ENCODE peak calls at places on chromosomes 11 and 22, in nine cellular contexts. One of them, this sample, is unnamed.

GRCh38 chr22:23073506-23074229 is 3.3 kb downstream of the GNAZ start:
- DNase-seq in RWPE2: peak
- DNase-seq in small intestine: no peak
- DNase-seq in GM23338: no peak
- DNase-seq in endothelial cell of umbilical vein: no peak
- DNase-seq in cardiac muscle cell: no peak
- DNase-seq in lower leg skin: no peak
- DNase-seq in fibroblast of villous mesenchyme: no peak
- DNase-seq in psoas muscle: peak
- DNase-seq in this sample: no peak

GRCh38 chr22:41732096-41732772 is 32.9 kb downstream of the MEI1 start:
- DNase-seq in fibroblast of villous mesenchyme: no peak
- DNase-seq in GM23338: no peak
- DNase-seq in small intestine: no peak
- DNase-seq in cardiac muscle cell: no peak
- DNase-seq in lower leg skin: no peak
- DNase-seq in RWPE2: no peak
- DNase-seq in psoas muscle: no peak
- DNase-seq in endothelial cell of umbilical vein: no peak
- DNase-seq in this sample: no peak

GRCh38 chr11:93903989-93904388 is 53.6 kb upstream of the VSTM5 start:
- DNase-seq in small intestine: no peak
- DNase-seq in GM23338: peak
- DNase-seq in psoas muscle: no peak
- DNase-seq in RWPE2: no peak
- DNase-seq in fibroblast of villous mesenchyme: no peak
- DNase-seq in endothelial cell of umbilical vein: no peak
- DNase-seq in lower leg skin: no peak
- DNase-seq in cardiac muscle cell: no peak
- DNase-seq in this sample: no peak

GRCh38 chr22:19806213-19807160 is 45.9 kb downstream of the TBX1 start:
- DNase-seq in cardiac muscle cell: no peak
- DNase-seq in lower leg skin: peak
- DNase-seq in endothelial cell of umbilical vein: peak
- DNase-seq in GM23338: no peak
- DNase-seq in fibroblast of villous mesenchyme: no peak
- DNase-seq in RWPE2: peak
- DNase-seq in psoas muscle: no peak
- DNase-seq in small intestine: peak
- DNase-seq in this sample: no peak

GRCh38 chr11:14089690-14090462 is 127.4 kb downstream of the SPON1 start:
- DNase-seq in RWPE2: no peak
- DNase-seq in small intestine: no peak
- DNase-seq in cardiac muscle cell: no peak
- DNase-seq in GM23338: no peak
- DNase-seq in psoas muscle: no peak
- DNase-seq in fibroblast of villous mesenchyme: no peak
- DNase-seq in lower leg skin: no peak
- DNase-seq in endothelial cell of umbilical vein: no peak
- DNase-seq in this sample: no peak

GRCh38 chr22:33049125-33049729 is 9.0 kb downstream of the SYN3 start:
- DNase-seq in small intestine: peak
- DNase-seq in psoas muscle: peak
- DNase-seq in endothelial cell of umbilical vein: peak
- DNase-seq in cardiac muscle cell: peak
- DNase-seq in GM23338: peak
- DNase-seq in lower leg skin: peak
- DNase-seq in fibroblast of villous mesenchyme: peak
- DNase-seq in RWPE2: no peak
- DNase-seq in this sample: no peak

GRCh38 chr11:62137881-62138629 is 14.2 kb downstream of the INCENP start:
- DNase-seq in psoas muscle: no peak
- DNase-seq in GM23338: no peak
- DNase-seq in lower leg skin: no peak
- DNase-seq in cardiac muscle cell: no peak
- DNase-seq in small intestine: no peak
- DNase-seq in fibroblast of villous mesenchyme: no peak
- DNase-seq in endothelial cell of umbilical vein: no peak
- DNase-seq in RWPE2: no peak
- DNase-seq in this sample: no peak

GRCh38 chr22:22706253-22706940 is 62.0 kb downstream of the GGTLC2 start:
- DNase-seq in fibroblast of villous mesenchyme: no peak
- DNase-seq in small intestine: no peak
- DNase-seq in GM23338: no peak
- DNase-seq in RWPE2: no peak
- DNase-seq in endothelial cell of umbilical vein: no peak
- DNase-seq in cardiac muscle cell: no peak
- DNase-seq in psoas muscle: no peak
- DNase-seq in lower leg skin: no peak
- DNase-seq in this sample: no peak

GRCh38 chr11:110377451-110377850 is 52.3 kb upstream of the FDX1 start:
- DNase-seq in psoas muscle: no peak
- DNase-seq in fibroblast of villous mesenchyme: no peak
- DNase-seq in lower leg skin: no peak
- DNase-seq in RWPE2: no peak
- DNase-seq in cardiac muscle cell: no peak
- DNase-seq in endothelial cell of umbilical vein: no peak
- DNase-seq in small intestine: no peak
- DNase-seq in GM23338: no peak
- DNase-seq in this sample: no peak

GRCh38 chr22:21778705-21779363 is 43.2 kb upstream of the YPEL1 start:
- DNase-seq in cardiac muscle cell: no peak
- DNase-seq in fibroblast of villous mesenchyme: peak
- DNase-seq in lower leg skin: no peak
- DNase-seq in endothelial cell of umbilical vein: no peak
- DNase-seq in psoas muscle: no peak
- DNase-seq in GM23338: no peak
- DNase-seq in RWPE2: no peak
- DNase-seq in small intestine: no peak
- DNase-seq in this sample: no peak

GRCh38 chr11:72703281-72704008 is 29.2 kb upstream of the PDE2A start:
- DNase-seq in lower leg skin: no peak
- DNase-seq in endothelial cell of umbilical vein: no peak
- DNase-seq in psoas muscle: peak
- DNase-seq in small intestine: no peak
- DNase-seq in RWPE2: no peak
- DNase-seq in cardiac muscle cell: no peak
- DNase-seq in fibroblast of villous mesenchyme: peak
- DNase-seq in GM23338: no peak
- DNase-seq in this sample: peak

GRCh38 chr11:127202105-127202504 is 201.5 kb upstream of the KIRREL3 start:
- DNase-seq in fibroblast of villous mesenchyme: no peak
- DNase-seq in RWPE2: no peak
- DNase-seq in endothelial cell of umbilical vein: no peak
- DNase-seq in lower leg skin: no peak
- DNase-seq in small intestine: no peak
- DNase-seq in cardiac muscle cell: no peak
- DNase-seq in GM23338: no peak
- DNase-seq in psoas muscle: no peak
- DNase-seq in this sample: no peak

GRCh38 chr11:114132427-114132826 is 72.9 kb downstream of the ZBTB16 start:
- DNase-seq in RWPE2: no peak
- DNase-seq in lower leg skin: no peak
- DNase-seq in endothelial cell of umbilical vein: no peak
- DNase-seq in GM23338: no peak
- DNase-seq in cardiac muscle cell: no peak
- DNase-seq in small intestine: no peak
- DNase-seq in psoas muscle: no peak
- DNase-seq in fibroblast of villous mesenchyme: no peak
- DNase-seq in this sample: no peak
- H3K4me3 ChIP-seq in RWPE2: no peak
- H3K4me3 ChIP-seq in lower leg skin: no peak
- H3K4me3 ChIP-seq in endothelial cell of umbilical vein: no peak
- H3K4me3 ChIP-seq in GM23338: no peak
- H3K4me3 ChIP-seq in cardiac muscle cell: no peak
- H3K4me3 ChIP-seq in small intestine: no peak
- H3K4me3 ChIP-seq in psoas muscle: peak
- H3K4me3 ChIP-seq in fibroblast of villous mesenchyme: no peak
- H3K4me3 ChIP-seq in this sample: peak

GRCh38 chr22:45534339-45535192 is 31.9 kb downstream of the FBLN1 start:
- DNase-seq in RWPE2: no peak
- DNase-seq in psoas muscle: no peak
- DNase-seq in cardiac muscle cell: no peak
- DNase-seq in GM23338: no peak
- DNase-seq in small intestine: no peak
- DNase-seq in lower leg skin: no peak
- DNase-seq in endothelial cell of umbilical vein: no peak
- DNase-seq in fibroblast of villous mesenchyme: peak
- DNase-seq in this sample: no peak

GRCh38 chr22:45540122-45540521 is 37.4 kb downstream of the FBLN1 start:
- DNase-seq in psoas muscle: no peak
- DNase-seq in fibroblast of villous mesenchyme: peak
- DNase-seq in cardiac muscle cell: no peak
- DNase-seq in GM23338: no peak
- DNase-seq in lower leg skin: no peak
- DNase-seq in RWPE2: no peak
- DNase-seq in endothelial cell of umbilical vein: no peak
- DNase-seq in small intestine: no peak
- DNase-seq in this sample: no peak

GRCh38 chr22:45538284-45538683 is 35.6 kb downstream of the FBLN1 start:
- DNase-seq in psoas muscle: no peak
- DNase-seq in GM23338: no peak
- DNase-seq in cardiac muscle cell: no peak
- DNase-seq in fibroblast of villous mesenchyme: no peak
- DNase-seq in endothelial cell of umbilical vein: no peak
- DNase-seq in lower leg skin: no peak
- DNase-seq in RWPE2: no peak
- DNase-seq in small intestine: no peak
- DNase-seq in this sample: peak

GRCh38 chr22:45535400-45535799 is 32.7 kb downstream of the FBLN1 start:
- DNase-seq in GM23338: no peak
- DNase-seq in psoas muscle: no peak
- DNase-seq in fibroblast of villous mesenchyme: peak
- DNase-seq in lower leg skin: no peak
- DNase-seq in endothelial cell of umbilical vein: no peak
- DNase-seq in RWPE2: no peak
- DNase-seq in small intestine: no peak
- DNase-seq in cardiac muscle cell: no peak
- DNase-seq in this sample: no peak

DNA sequence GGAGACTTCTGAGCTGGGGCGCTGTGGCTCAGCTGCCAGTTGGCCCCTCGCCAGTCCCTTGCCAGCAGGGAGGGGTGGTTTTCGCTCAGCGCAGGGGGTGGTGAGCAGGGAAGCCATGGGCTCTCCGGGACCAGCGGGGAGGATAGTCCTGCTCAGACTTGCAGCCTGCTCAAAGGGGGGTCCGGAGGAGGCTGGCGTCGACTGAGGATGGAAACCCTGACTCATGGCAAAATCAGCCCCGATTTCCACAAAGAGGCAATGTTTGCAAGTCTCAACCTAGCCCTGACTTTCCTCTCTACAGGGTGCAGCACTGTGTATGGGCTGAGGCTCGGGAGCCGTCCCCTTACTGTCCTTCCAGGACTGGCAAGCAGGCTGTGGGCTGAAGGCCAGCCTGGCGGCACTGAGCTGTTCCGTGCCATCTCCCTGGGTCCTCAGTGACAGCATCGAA is 35.1 kb downstream of the FBLN1 start:
- DNase-seq in RWPE2: peak
- DNase-seq in small intestine: no peak
- DNase-seq in cardiac muscle cell: no peak
- DNase-seq in fibroblast of villous mesenchyme: peak
- DNase-seq in psoas muscle: peak
- DNase-seq in GM23338: no peak
- DNase-seq in lower leg skin: peak
- DNase-seq in endothelial cell of umbilical vein: no peak
- DNase-seq in this sample: peak
- H3K4me3 ChIP-seq in RWPE2: no peak
- H3K4me3 ChIP-seq in small intestine: no peak
- H3K4me3 ChIP-seq in cardiac muscle cell: no peak
- H3K4me3 ChIP-seq in fibroblast of villous mesenchyme: no peak
- H3K4me3 ChIP-seq in psoas muscle: no peak
- H3K4me3 ChIP-seq in GM23338: no peak
- H3K4me3 ChIP-seq in lower leg skin: no peak
- H3K4me3 ChIP-seq in endothelial cell of umbilical vein: no peak
- H3K4me3 ChIP-seq in this sample: peak

DNA sequence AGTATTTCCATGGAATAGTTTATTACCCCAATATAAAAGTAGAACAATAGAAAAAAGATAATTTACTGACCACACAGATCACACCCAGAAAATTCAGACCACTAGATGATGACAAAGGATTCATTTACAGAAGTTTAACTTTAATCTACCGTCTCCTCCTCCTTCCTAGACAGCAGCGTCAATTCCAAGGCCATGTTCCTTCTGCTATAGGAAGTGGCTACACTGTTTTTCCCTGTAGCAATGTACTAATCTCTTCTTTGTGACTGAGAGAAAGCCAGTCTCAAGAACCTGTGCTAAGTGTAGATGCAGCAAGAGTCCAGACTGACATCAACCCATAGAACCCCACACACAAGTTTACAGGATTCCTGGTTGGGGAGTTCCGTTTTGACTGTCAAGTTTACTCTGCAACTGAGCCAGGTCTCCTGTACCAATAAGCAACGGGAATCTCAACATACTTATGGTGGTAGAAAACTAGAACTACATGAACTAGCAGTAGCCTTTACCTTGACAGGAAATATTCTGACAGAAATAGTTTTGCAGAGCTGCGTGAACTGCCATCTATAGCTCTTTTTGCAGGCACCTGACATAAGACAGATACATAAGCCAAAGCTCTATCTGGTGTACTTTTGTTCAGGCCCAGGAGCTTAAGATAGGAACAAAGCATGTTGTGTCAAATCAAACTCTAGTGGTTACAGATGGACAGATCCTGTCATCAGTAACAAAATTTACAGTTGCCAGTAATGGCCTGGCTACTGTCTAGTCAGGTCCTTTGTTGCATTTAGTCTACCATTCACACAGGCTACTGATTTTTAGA is 42.9 kb downstream of the MRTFA start:
- DNase-seq in small intestine: no peak
- DNase-seq in cardiac muscle cell: peak
- DNase-seq in RWPE2: no peak
- DNase-seq in psoas muscle: no peak
- DNase-seq in GM23338: no peak
- DNase-seq in fibroblast of villous mesenchyme: no peak
- DNase-seq in endothelial cell of umbilical vein: no peak
- DNase-seq in lower leg skin: no peak
- DNase-seq in this sample: no peak
- H3K4me3 ChIP-seq in small intestine: no peak
- H3K4me3 ChIP-seq in cardiac muscle cell: no peak
- H3K4me3 ChIP-seq in RWPE2: no peak
- H3K4me3 ChIP-seq in psoas muscle: no peak
- H3K4me3 ChIP-seq in GM23338: no peak
- H3K4me3 ChIP-seq in fibroblast of villous mesenchyme: no peak
- H3K4me3 ChIP-seq in endothelial cell of umbilical vein: no peak
- H3K4me3 ChIP-seq in lower leg skin: no peak
- H3K4me3 ChIP-seq in this sample: no peak

DNA sequence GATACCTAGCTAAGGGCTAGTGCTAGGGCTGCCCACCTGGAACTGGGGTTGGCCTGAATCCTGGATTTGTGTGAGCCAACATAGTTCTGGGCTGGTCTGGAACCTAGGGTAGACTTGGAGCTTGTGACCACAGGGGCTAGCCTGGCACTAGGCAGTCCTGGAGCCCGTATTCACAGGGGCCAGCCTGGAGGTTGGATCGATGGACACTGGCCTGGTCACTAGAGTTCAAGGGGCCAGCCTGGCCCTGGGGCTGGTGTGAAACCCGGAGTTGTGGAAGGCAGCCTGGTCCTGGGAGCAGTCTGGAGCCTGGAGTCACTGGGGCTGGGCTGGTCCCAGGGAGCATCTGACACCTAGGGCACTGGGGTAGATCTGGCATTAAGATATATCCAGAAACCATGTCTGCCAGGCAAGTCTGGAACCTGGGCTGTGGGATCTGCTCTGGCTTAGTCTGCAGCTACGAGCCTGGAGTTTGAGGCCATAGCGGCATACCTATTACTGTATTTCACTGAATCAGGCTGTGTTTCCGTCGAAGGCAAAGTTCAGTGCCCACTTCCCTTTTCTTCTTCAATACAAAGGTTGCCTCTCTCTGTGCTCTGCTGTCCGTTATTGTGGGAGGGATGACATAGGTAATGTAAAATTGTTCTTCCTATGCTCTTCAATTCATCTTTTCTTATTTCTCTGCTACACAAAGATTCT is 9.1 kb upstream of the GLYATL1B start:
- DNase-seq in GM23338: no peak
- DNase-seq in endothelial cell of umbilical vein: no peak
- DNase-seq in RWPE2: no peak
- DNase-seq in cardiac muscle cell: no peak
- DNase-seq in small intestine: no peak
- DNase-seq in lower leg skin: no peak
- DNase-seq in psoas muscle: no peak
- DNase-seq in fibroblast of villous mesenchyme: no peak
- DNase-seq in this sample: no peak
- H3K4me3 ChIP-seq in GM23338: no peak
- H3K4me3 ChIP-seq in endothelial cell of umbilical vein: no peak
- H3K4me3 ChIP-seq in RWPE2: no peak
- H3K4me3 ChIP-seq in cardiac muscle cell: no peak
- H3K4me3 ChIP-seq in small intestine: no peak
- H3K4me3 ChIP-seq in lower leg skin: no peak
- H3K4me3 ChIP-seq in psoas muscle: no peak
- H3K4me3 ChIP-seq in fibroblast of villous mesenchyme: no peak
- H3K4me3 ChIP-seq in this sample: no peak

This sample was measured in ascending aorta.